ENCODE peak calls at places on chromosome 1, in eight cellular contexts. One of them, this sample, is unnamed.

GRCh38 chr1:3731951-3732746 is 20.1 kb upstream of the CCDC27 start:
- DNase-seq in M059J: no peak
- DNase-seq in effector memory CD8-positive, alpha-beta T cell: no peak
- DNase-seq in sigmoid colon: no peak
- DNase-seq in HTR-8/SVneo: no peak
- DNase-seq in putamen: no peak
- DNase-seq in stimulated activated CD8-positive, alpha-beta memory T cell treated with anti-CD3 and anti-CD28 coated beads, Interleukin-15, amount 100 ng/mL, for 48 hours: no peak
- DNase-seq in HuH-7.5: no peak
- DNase-seq in this sample: peak; percentile 39

GRCh38 chr1:118151312-118151937 is 33.6 kb downstream of the SPAG17 start:
- DNase-seq in M059J: peak; percentile 54
- DNase-seq in effector memory CD8-positive, alpha-beta T cell: no peak
- DNase-seq in sigmoid colon: no peak
- DNase-seq in HTR-8/SVneo: peak; percentile 1
- DNase-seq in putamen: peak; percentile 4
- DNase-seq in stimulated activated CD8-positive, alpha-beta memory T cell treated with anti-CD3 and anti-CD28 coated beads, Interleukin-15, amount 100 ng/mL, for 48 hours: no peak
- DNase-seq in HuH-7.5: no peak
- DNase-seq in this sample: peak; percentile 57

GRCh38 chr1:176815621-176816020 is 348.9 kb downstream of the ASTN1 start:
- DNase-seq in M059J: no peak
- DNase-seq in effector memory CD8-positive, alpha-beta T cell: no peak
- DNase-seq in sigmoid colon: no peak
- DNase-seq in HTR-8/SVneo: no peak
- DNase-seq in putamen: no peak
- DNase-seq in stimulated activated CD8-positive, alpha-beta memory T cell treated with anti-CD3 and anti-CD28 coated beads, Interleukin-15, amount 100 ng/mL, for 48 hours: no peak
- DNase-seq in HuH-7.5: no peak
- DNase-seq in this sample: no peak

GRCh38 chr1:17134036-17134435 is 14.8 kb upstream of the PADI2 start:
- DNase-seq in M059J: no peak
- DNase-seq in effector memory CD8-positive, alpha-beta T cell: no peak
- DNase-seq in sigmoid colon: no peak
- DNase-seq in HTR-8/SVneo: no peak
- DNase-seq in putamen: no peak
- DNase-seq in stimulated activated CD8-positive, alpha-beta memory T cell treated with anti-CD3 and anti-CD28 coated beads, Interleukin-15, amount 100 ng/mL, for 48 hours: no peak
- DNase-seq in HuH-7.5: no peak
- DNase-seq in this sample: no peak

GRCh38 chr1:226891846-226892533 is 21.6 kb downstream of the PSEN2 start:
- DNase-seq in M059J: no peak
- DNase-seq in effector memory CD8-positive, alpha-beta T cell: no peak
- DNase-seq in sigmoid colon: no peak
- DNase-seq in HTR-8/SVneo: no peak
- DNase-seq in putamen: peak; percentile 83
- DNase-seq in stimulated activated CD8-positive, alpha-beta memory T cell treated with anti-CD3 and anti-CD28 coated beads, Interleukin-15, amount 100 ng/mL, for 48 hours: no peak
- DNase-seq in HuH-7.5: no peak
- DNase-seq in this sample: no peak

GRCh38 chr1:12371053-12371452 is 141.2 kb downstream of the VPS13D start:
- DNase-seq in M059J: no peak
- DNase-seq in effector memory CD8-positive, alpha-beta T cell: no peak
- DNase-seq in sigmoid colon: no peak
- DNase-seq in HTR-8/SVneo: no peak
- DNase-seq in putamen: no peak
- DNase-seq in stimulated activated CD8-positive, alpha-beta memory T cell treated with anti-CD3 and anti-CD28 coated beads, Interleukin-15, amount 100 ng/mL, for 48 hours: no peak
- DNase-seq in HuH-7.5: no peak
- DNase-seq in this sample: no peak

GRCh38 chr1:195763146-195763906 is 844.9 kb downstream of the KCNT2 start:
- DNase-seq in M059J: peak; percentile 19
- DNase-seq in effector memory CD8-positive, alpha-beta T cell: no peak
- DNase-seq in sigmoid colon: no peak
- DNase-seq in HTR-8/SVneo: no peak
- DNase-seq in putamen: no peak
- DNase-seq in stimulated activated CD8-positive, alpha-beta memory T cell treated with anti-CD3 and anti-CD28 coated beads, Interleukin-15, amount 100 ng/mL, for 48 hours: no peak
- DNase-seq in HuH-7.5: no peak
- DNase-seq in this sample: peak; percentile 30

GRCh38 chr1:200374569-200375312 is 35.1 kb downstream of the ZNF281 start:
- DNase-seq in M059J: peak; percentile 71
- DNase-seq in effector memory CD8-positive, alpha-beta T cell: no peak
- DNase-seq in sigmoid colon: no peak
- DNase-seq in HTR-8/SVneo: no peak
- DNase-seq in putamen: no peak
- DNase-seq in stimulated activated CD8-positive, alpha-beta memory T cell treated with anti-CD3 and anti-CD28 coated beads, Interleukin-15, amount 100 ng/mL, for 48 hours: no peak
- DNase-seq in HuH-7.5: no peak
- DNase-seq in this sample: no peak

GRCh38 chr1:57094749-57095148 is 128.9 kb upstream of the C8B start:
- DNase-seq in M059J: no peak
- DNase-seq in effector memory CD8-positive, alpha-beta T cell: no peak
- DNase-seq in sigmoid colon: no peak
- DNase-seq in HTR-8/SVneo: no peak
- DNase-seq in putamen: no peak
- DNase-seq in stimulated activated CD8-positive, alpha-beta memory T cell treated with anti-CD3 and anti-CD28 coated beads, Interleukin-15, amount 100 ng/mL, for 48 hours: no peak
- DNase-seq in HuH-7.5: no peak
- DNase-seq in this sample: no peak

GRCh38 chr1:40901886-40902633 is 39.9 kb upstream of the CITED4 start:
- DNase-seq in M059J: peak; percentile 97
- DNase-seq in effector memory CD8-positive, alpha-beta T cell: no peak
- DNase-seq in sigmoid colon: no peak
- DNase-seq in HTR-8/SVneo: no peak
- DNase-seq in putamen: no peak
- DNase-seq in stimulated activated CD8-positive, alpha-beta memory T cell treated with anti-CD3 and anti-CD28 coated beads, Interleukin-15, amount 100 ng/mL, for 48 hours: no peak
- DNase-seq in HuH-7.5: no peak
- DNase-seq in this sample: peak; percentile 71

GRCh38 chr1:22350987-22351756 is 100.5 kb upstream of the ZBTB40 start:
- DNase-seq in M059J: no peak
- DNase-seq in effector memory CD8-positive, alpha-beta T cell: no peak
- DNase-seq in sigmoid colon: no peak
- DNase-seq in HTR-8/SVneo: no peak
- DNase-seq in putamen: no peak
- DNase-seq in stimulated activated CD8-positive, alpha-beta memory T cell treated with anti-CD3 and anti-CD28 coated beads, Interleukin-15, amount 100 ng/mL, for 48 hours: no peak
- DNase-seq in HuH-7.5: no peak
- DNase-seq in this sample: no peak

GRCh38 chr1:228459091-228459993 is 27.8 kb upstream of the RNF187 start:
- DNase-seq in M059J: peak; percentile 68
- DNase-seq in effector memory CD8-positive, alpha-beta T cell: peak; percentile 50
- DNase-seq in sigmoid colon: peak; percentile 80
- DNase-seq in HTR-8/SVneo: peak; percentile 85
- DNase-seq in putamen: peak; percentile 38
- DNase-seq in stimulated activated CD8-positive, alpha-beta memory T cell treated with anti-CD3 and anti-CD28 coated beads, Interleukin-15, amount 100 ng/mL, for 48 hours: peak; percentile 55
- DNase-seq in HuH-7.5: peak; percentile 89
- DNase-seq in this sample: peak; percentile 74

GRCh38 chr1:222288056-222288455 is 259.8 kb downstream of the HHIPL2 start:
- DNase-seq in M059J: peak; percentile 70
- DNase-seq in effector memory CD8-positive, alpha-beta T cell: no peak
- DNase-seq in sigmoid colon: no peak
- DNase-seq in HTR-8/SVneo: no peak
- DNase-seq in putamen: no peak
- DNase-seq in stimulated activated CD8-positive, alpha-beta memory T cell treated with anti-CD3 and anti-CD28 coated beads, Interleukin-15, amount 100 ng/mL, for 48 hours: no peak
- DNase-seq in HuH-7.5: no peak
- DNase-seq in this sample: no peak

GRCh38 chr1:245062906-245063305 is 91.9 kb upstream of the KIF26B start:
- DNase-seq in M059J: no peak
- DNase-seq in effector memory CD8-positive, alpha-beta T cell: no peak
- DNase-seq in sigmoid colon: no peak
- DNase-seq in HTR-8/SVneo: no peak
- DNase-seq in putamen: no peak
- DNase-seq in stimulated activated CD8-positive, alpha-beta memory T cell treated with anti-CD3 and anti-CD28 coated beads, Interleukin-15, amount 100 ng/mL, for 48 hours: no peak
- DNase-seq in HuH-7.5: no peak
- DNase-seq in this sample: no peak

GRCh38 chr1:237032029-237032428 is 10.0 kb upstream of the RYR2 start:
- DNase-seq in M059J: peak; percentile 66
- DNase-seq in effector memory CD8-positive, alpha-beta T cell: no peak
- DNase-seq in sigmoid colon: no peak
- DNase-seq in HTR-8/SVneo: peak; percentile 54
- DNase-seq in putamen: no peak
- DNase-seq in stimulated activated CD8-positive, alpha-beta memory T cell treated with anti-CD3 and anti-CD28 coated beads, Interleukin-15, amount 100 ng/mL, for 48 hours: no peak
- DNase-seq in HuH-7.5: no peak
- DNase-seq in this sample: no peak

GRCh38 chr1:72670902-72671301 is 388.6 kb upstream of the NEGR1 start:
- DNase-seq in M059J: no peak
- DNase-seq in effector memory CD8-positive, alpha-beta T cell: no peak
- DNase-seq in sigmoid colon: no peak
- DNase-seq in HTR-8/SVneo: no peak
- DNase-seq in putamen: no peak
- DNase-seq in stimulated activated CD8-positive, alpha-beta memory T cell treated with anti-CD3 and anti-CD28 coated beads, Interleukin-15, amount 100 ng/mL, for 48 hours: no peak
- DNase-seq in HuH-7.5: no peak
- DNase-seq in this sample: no peak

GRCh38 chr1:107867422-107867821 is 97.6 kb downstream of the VAV3 start:
- DNase-seq in M059J: no peak
- DNase-seq in effector memory CD8-positive, alpha-beta T cell: no peak
- DNase-seq in sigmoid colon: no peak
- DNase-seq in HTR-8/SVneo: no peak
- DNase-seq in putamen: no peak
- DNase-seq in stimulated activated CD8-positive, alpha-beta memory T cell treated with anti-CD3 and anti-CD28 coated beads, Interleukin-15, amount 100 ng/mL, for 48 hours: no peak
- DNase-seq in HuH-7.5: no peak
- DNase-seq in this sample: no peak

GRCh38 chr1:34988581-34988980 is 3.4 kb upstream of the TMEM35B start:
- DNase-seq in M059J: peak; percentile 17
- DNase-seq in effector memory CD8-positive, alpha-beta T cell: no peak
- DNase-seq in sigmoid colon: no peak
- DNase-seq in HTR-8/SVneo: no peak
- DNase-seq in putamen: no peak
- DNase-seq in stimulated activated CD8-positive, alpha-beta memory T cell treated with anti-CD3 and anti-CD28 coated beads, Interleukin-15, amount 100 ng/mL, for 48 hours: no peak
- DNase-seq in HuH-7.5: no peak
- DNase-seq in this sample: no peak

GRCh38 chr1:231318568-231318967 is 19.1 kb downstream of the EXOC8 start:
- DNase-seq in M059J: no peak
- DNase-seq in effector memory CD8-positive, alpha-beta T cell: no peak
- DNase-seq in sigmoid colon: no peak
- DNase-seq in HTR-8/SVneo: no peak
- DNase-seq in putamen: no peak
- DNase-seq in stimulated activated CD8-positive, alpha-beta memory T cell treated with anti-CD3 and anti-CD28 coated beads, Interleukin-15, amount 100 ng/mL, for 48 hours: no peak
- DNase-seq in HuH-7.5: no peak
- DNase-seq in this sample: no peak

GRCh38 chr1:112544753-112545152 is 36.0 kb downstream of the WNT2B start:
- DNase-seq in M059J: peak; percentile 16
- DNase-seq in effector memory CD8-positive, alpha-beta T cell: no peak
- DNase-seq in sigmoid colon: no peak
- DNase-seq in HTR-8/SVneo: no peak
- DNase-seq in putamen: no peak
- DNase-seq in stimulated activated CD8-positive, alpha-beta memory T cell treated with anti-CD3 and anti-CD28 coated beads, Interleukin-15, amount 100 ng/mL, for 48 hours: no peak
- DNase-seq in HuH-7.5: no peak
- DNase-seq in this sample: no peak

GRCh38 chr1:43704838-43705237 is 2.5 kb upstream of the ST3GAL3 start:
- DNase-seq in M059J: peak; percentile 56
- DNase-seq in effector memory CD8-positive, alpha-beta T cell: no peak
- DNase-seq in sigmoid colon: no peak
- DNase-seq in HTR-8/SVneo: no peak
- DNase-seq in putamen: no peak
- DNase-seq in stimulated activated CD8-positive, alpha-beta memory T cell treated with anti-CD3 and anti-CD28 coated beads, Interleukin-15, amount 100 ng/mL, for 48 hours: no peak
- DNase-seq in HuH-7.5: no peak
- DNase-seq in this sample: peak; percentile 71

GRCh38 chr1:67646145-67647035 is 38.6 kb upstream of the GADD45A start:
- DNase-seq in M059J: peak; percentile 92
- DNase-seq in effector memory CD8-positive, alpha-beta T cell: no peak
- DNase-seq in sigmoid colon: no peak
- DNase-seq in HTR-8/SVneo: no peak
- DNase-seq in putamen: no peak
- DNase-seq in stimulated activated CD8-positive, alpha-beta memory T cell treated with anti-CD3 and anti-CD28 coated beads, Interleukin-15, amount 100 ng/mL, for 48 hours: no peak
- DNase-seq in HuH-7.5: no peak
- DNase-seq in this sample: peak; percentile 21

GRCh38 chr1:104765115-104765514 is 1015.4 kb downstream of the AMY1C start:
- DNase-seq in M059J: no peak
- DNase-seq in effector memory CD8-positive, alpha-beta T cell: no peak
- DNase-seq in sigmoid colon: no peak
- DNase-seq in HTR-8/SVneo: no peak
- DNase-seq in putamen: no peak
- DNase-seq in stimulated activated CD8-positive, alpha-beta memory T cell treated with anti-CD3 and anti-CD28 coated beads, Interleukin-15, amount 100 ng/mL, for 48 hours: no peak
- DNase-seq in HuH-7.5: no peak
- DNase-seq in this sample: no peak

This sample was measured in psoas muscle.